ENCODE peak calls at places on chromosomes 3 and 15, in four cellular contexts. One of them, this sample, is unnamed.

GRCh38 chr3:47542614-47543173 is 29.2 kb upstream of the ELP6 start:
- DNase-seq in GM12878: no peak
- DNase-seq in HepG2: no peak
- DNase-seq in H1: no peak
- DNase-seq in this sample: no peak

GRCh38 chr15:29917600-29918597 is 95.6 kb upstream of the TJP1 start:
- DNase-seq in HepG2: no peak
- DNase-seq in GM12878: no peak
- DNase-seq in H1: no peak
- DNase-seq in this sample: no peak

GRCh38 chr3:100525753-100526612 is 33.6 kb downstream of the TMEM45A start:
- DNase-seq in HepG2: no peak
- DNase-seq in GM12878: no peak
- DNase-seq in H1: no peak
- DNase-seq in this sample: no peak

GRCh38 chr15:25852696-25853524 is 10.2 kb downstream of the ATP10A start:
- DNase-seq in HepG2: no peak
- DNase-seq in GM12878: no peak
- DNase-seq in H1: no peak
- DNase-seq in this sample: no peak

GRCh38 chr15:60933914-60934885 is 294.9 kb downstream of the RORA start:
- DNase-seq in HepG2: no peak
- DNase-seq in GM12878: no peak
- DNase-seq in H1: no peak
- DNase-seq in this sample: no peak

GRCh38 chr3:190533511-190534282 is 19.8 kb downstream of the IL1RAP start:
- DNase-seq in GM12878: no peak
- DNase-seq in HepG2: no peak
- DNase-seq in H1: no peak
- DNase-seq in this sample: no peak

GRCh38 chr3:53254810-53255359 is 937 bp downstream of the TKT start:
- DNase-seq in HepG2: no peak
- DNase-seq in GM12878: peak
- DNase-seq in H1: no peak
- DNase-seq in this sample: peak

GRCh38 chr15:73335026-73335425 is 33.7 kb downstream of the HCN4 start:
- DNase-seq in GM12878: no peak
- DNase-seq in HepG2: no peak
- DNase-seq in H1: no peak
- DNase-seq in this sample: no peak

GRCh38 chr3:170421758-170422157 is 3.1 kb downstream of the CLDN11 start:
- DNase-seq in H1: no peak
- DNase-seq in GM12878: no peak
- DNase-seq in HepG2: no peak
- DNase-seq in this sample: no peak

GRCh38 chr15:27973886-27974285 is 125.2 kb downstream of the OCA2 start:
- DNase-seq in H1: no peak
- DNase-seq in GM12878: no peak
- DNase-seq in HepG2: no peak
- DNase-seq in this sample: no peak

GRCh38 chr15:28114721-28115622 is 15.9 kb upstream of the OCA2 start:
- DNase-seq in GM12878: no peak
- DNase-seq in HepG2: no peak
- DNase-seq in H1: no peak
- DNase-seq in this sample: no peak

GRCh38 chr15:38516636-38517035 is 48.0 kb downstream of the RASGRP1 start:
- DNase-seq in H1: no peak
- DNase-seq in HepG2: no peak
- DNase-seq in GM12878: no peak
- DNase-seq in this sample: no peak

GRCh38 chr3:103380391-103380790 is 945.6 kb downstream of the ZPLD1 start:
- DNase-seq in HepG2: no peak
- DNase-seq in GM12878: no peak
- DNase-seq in H1: no peak
- DNase-seq in this sample: no peak

GRCh38 chr15:82646250-82647044 is 716 bp downstream of the CPEB1 start:
- DNase-seq in GM12878: no peak
- DNase-seq in HepG2: no peak
- DNase-seq in H1: no peak
- DNase-seq in this sample: peak

GRCh38 chr3:150680562-150680961 is 23.2 kb downstream of the ERICH6 start:
- DNase-seq in GM12878: no peak
- DNase-seq in H1: no peak
- DNase-seq in HepG2: no peak
- DNase-seq in this sample: no peak

GRCh38 chr15:69664572-69665326 is 212.1 kb downstream of the RPLP1 start:
- DNase-seq in GM12878: no peak
- DNase-seq in H1: no peak
- DNase-seq in HepG2: no peak
- DNase-seq in this sample: no peak

GRCh38 chr15:60835974-60836373 is 357.0 kb upstream of the ICE2 start:
- DNase-seq in HepG2: no peak
- DNase-seq in GM12878: no peak
- DNase-seq in H1: no peak
- DNase-seq in this sample: no peak

GRCh38 chr3:170355738-170356595 is 1.5 kb upstream of the SKIL start:
- DNase-seq in GM12878: peak
- DNase-seq in HepG2: no peak
- DNase-seq in H1: no peak
- DNase-seq in this sample: peak

GRCh38 chr3:190840146-190840545 is 22.3 kb downstream of the GMNC start:
- DNase-seq in HepG2: no peak
- DNase-seq in GM12878: no peak
- DNase-seq in H1: no peak
- DNase-seq in this sample: no peak

GRCh38 chr15:70217246-70218160 is 119.8 kb upstream of the TLE3 start:
- DNase-seq in HepG2: no peak
- DNase-seq in GM12878: no peak
- DNase-seq in H1: no peak
- DNase-seq in this sample: no peak

GRCh38 chr15:38589502-38589901 is 24.9 kb upstream of the RASGRP1 start:
- DNase-seq in HepG2: no peak
- DNase-seq in H1: no peak
- DNase-seq in GM12878: no peak
- DNase-seq in this sample: no peak

GRCh38 chr3:127749787-127750225 is 72.5 kb downstream of the MGLL start:
- DNase-seq in GM12878: no peak
- DNase-seq in H1: no peak
- DNase-seq in HepG2: no peak
- DNase-seq in this sample: no peak

GRCh38 chr3:122356402-122356801 is 26.6 kb downstream of the MIX23 start:
- DNase-seq in HepG2: peak
- DNase-seq in H1: peak
- DNase-seq in GM12878: no peak
- DNase-seq in this sample: peak

GRCh38 chr15:100994597-100995446 is 75.7 kb downstream of the LRRK1 start:
- DNase-seq in HepG2: no peak
- DNase-seq in GM12878: no peak
- DNase-seq in H1: no peak
- DNase-seq in this sample: no peak

GRCh38 chr3:100463646-100464155 is 28.7 kb upstream of the TMEM45A start:
- DNase-seq in GM12878: no peak
- DNase-seq in HepG2: no peak
- DNase-seq in H1: no peak
- DNase-seq in this sample: no peak

GRCh38 chr3:123448503-123449091 is at the start of gene ADCY5:
- DNase-seq in H1: no peak
- DNase-seq in HepG2: no peak
- DNase-seq in GM12878: no peak
- DNase-seq in this sample: peak

GRCh38 chr3:155946178-155946577 is 75.7 kb downstream of the GMPS start:
- DNase-seq in HepG2: peak
- DNase-seq in GM12878: no peak
- DNase-seq in H1: no peak
- DNase-seq in this sample: no peak

GRCh38 chr15:41465822-41466421 is 27.8 kb upstream of the ITPKA start:
- DNase-seq in H1: no peak
- DNase-seq in HepG2: peak
- DNase-seq in GM12878: no peak
- DNase-seq in this sample: no peak

GRCh38 chr15:31352911-31353811 is 26.5 kb downstream of the KLF13 start:
- DNase-seq in H1: no peak
- DNase-seq in HepG2: no peak
- DNase-seq in GM12878: peak
- DNase-seq in this sample: no peak
- TF ChIP-seq ATF2 in H1: no peak
- TF ChIP-seq ATF2 in HepG2: no peak
- TF ChIP-seq ATF2 in GM12878: peak
- TF ChIP-seq ATF2 in this sample: no peak

DNA sequence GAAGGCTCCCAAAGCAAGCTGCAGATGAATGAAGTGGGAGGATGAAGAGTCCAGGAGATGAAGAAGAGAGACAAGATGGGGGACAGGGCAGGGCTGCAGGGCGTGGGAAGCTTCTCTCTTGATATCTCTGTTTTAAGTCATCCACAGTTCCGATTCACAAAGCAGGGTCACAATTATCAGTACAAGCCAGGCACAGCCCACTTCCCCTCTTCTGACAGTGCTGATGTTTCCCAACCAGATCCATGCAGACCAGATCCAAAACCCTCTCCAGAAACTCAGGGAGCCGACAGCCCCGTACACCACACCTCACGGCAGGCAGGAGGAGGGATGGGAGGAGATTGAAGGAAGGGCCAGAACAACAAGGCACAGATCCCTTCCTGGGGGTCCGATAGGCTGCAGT is 31.1 kb downstream of the NTRK3 start:
- DNase-seq in HepG2: no peak
- DNase-seq in H1: no peak
- DNase-seq in GM12878: no peak
- DNase-seq in this sample: no peak
- TF ChIP-seq ATF2 in HepG2: no peak
- TF ChIP-seq ATF2 in H1: no peak
- TF ChIP-seq ATF2 in GM12878: no peak
- TF ChIP-seq ATF2 in this sample: no peak

GRCh38 chr15:85748729-85749128 is 46.0 kb downstream of the KLHL25 start:
- DNase-seq in H1: no peak
- DNase-seq in GM12878: no peak
- DNase-seq in HepG2: no peak
- DNase-seq in this sample: peak
- TF ChIP-seq ATF2 in H1: no peak
- TF ChIP-seq ATF2 in GM12878: no peak
- TF ChIP-seq ATF2 in HepG2: no peak
- TF ChIP-seq ATF2 in this sample: no peak

GRCh38 chr3:115321396-115321795 is 174.3 kb upstream of the ZBTB20 start:
- DNase-seq in H1: no peak
- DNase-seq in HepG2: no peak
- DNase-seq in GM12878: no peak
- DNase-seq in this sample: no peak
- TF ChIP-seq ATF2 in H1: no peak
- TF ChIP-seq ATF2 in HepG2: no peak
- TF ChIP-seq ATF2 in GM12878: no peak
- TF ChIP-seq ATF2 in this sample: no peak

GRCh38 chr3:171615742-171616141 is 155.5 kb upstream of the TNIK start:
- DNase-seq in GM12878: no peak
- DNase-seq in HepG2: no peak
- DNase-seq in H1: no peak
- DNase-seq in this sample: no peak
- TF ChIP-seq ATF2 in GM12878: no peak
- TF ChIP-seq ATF2 in HepG2: no peak
- TF ChIP-seq ATF2 in H1: no peak
- TF ChIP-seq ATF2 in this sample: no peak

GRCh38 chr3:135271562-135272290 is 476.7 kb downstream of the EPHB1 start:
- DNase-seq in GM12878: no peak
- DNase-seq in H1: no peak
- DNase-seq in HepG2: no peak
- DNase-seq in this sample: no peak
- TF ChIP-seq ATF2 in GM12878: no peak
- TF ChIP-seq ATF2 in H1: no peak
- TF ChIP-seq ATF2 in HepG2: no peak
- TF ChIP-seq ATF2 in this sample: no peak

DNA sequence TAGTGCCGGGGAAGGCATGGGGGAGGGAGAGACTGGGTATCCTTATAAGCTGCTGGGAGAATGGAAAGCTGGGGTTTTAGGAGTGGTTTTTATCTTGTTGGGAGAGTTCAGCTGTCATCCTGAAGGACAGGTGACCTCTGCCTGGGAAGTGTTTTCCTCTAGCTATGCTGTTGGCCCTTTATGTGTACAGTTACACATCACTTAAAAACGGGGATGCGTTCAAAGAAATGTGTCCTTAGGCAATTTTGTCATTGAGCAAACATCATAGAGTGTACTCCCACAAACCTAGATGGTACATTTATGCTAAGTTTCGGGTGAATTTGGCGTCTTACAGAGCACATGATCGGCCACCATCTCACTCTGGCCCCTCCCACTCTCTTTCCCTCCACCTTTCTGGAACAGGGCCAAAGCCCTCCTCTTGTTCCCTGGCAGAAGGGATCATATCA is 164.3 kb upstream of the NUDT16 start:
- DNase-seq in GM12878: no peak
- DNase-seq in H1: no peak
- DNase-seq in HepG2: no peak
- DNase-seq in this sample: no peak
- TF ChIP-seq ATF2 in GM12878: no peak
- TF ChIP-seq ATF2 in H1: no peak
- TF ChIP-seq ATF2 in HepG2: no peak
- TF ChIP-seq ATF2 in this sample: no peak

GRCh38 chr15:90933310-90933709 is 961 bp upstream of the HDDC3 start:
- DNase-seq in GM12878: no peak
- DNase-seq in H1: no peak
- DNase-seq in HepG2: no peak
- DNase-seq in this sample: no peak

GRCh38 chr15:90932660-90932991 is 277 bp upstream of the HDDC3 start:
- DNase-seq in HepG2: no peak
- DNase-seq in GM12878: no peak
- DNase-seq in H1: no peak
- DNase-seq in this sample: no peak

GRCh38 chr15:90931737-90932659 is at the start of gene HDDC3:
- DNase-seq in HepG2: peak
- DNase-seq in GM12878: peak
- DNase-seq in H1: no peak
- DNase-seq in this sample: peak

GRCh38 chr15:90929709-90930019 is 2.7 kb downstream of the HDDC3 start:
- DNase-seq in GM12878: no peak
- DNase-seq in H1: no peak
- DNase-seq in HepG2: no peak
- DNase-seq in this sample: no peak

DNA sequence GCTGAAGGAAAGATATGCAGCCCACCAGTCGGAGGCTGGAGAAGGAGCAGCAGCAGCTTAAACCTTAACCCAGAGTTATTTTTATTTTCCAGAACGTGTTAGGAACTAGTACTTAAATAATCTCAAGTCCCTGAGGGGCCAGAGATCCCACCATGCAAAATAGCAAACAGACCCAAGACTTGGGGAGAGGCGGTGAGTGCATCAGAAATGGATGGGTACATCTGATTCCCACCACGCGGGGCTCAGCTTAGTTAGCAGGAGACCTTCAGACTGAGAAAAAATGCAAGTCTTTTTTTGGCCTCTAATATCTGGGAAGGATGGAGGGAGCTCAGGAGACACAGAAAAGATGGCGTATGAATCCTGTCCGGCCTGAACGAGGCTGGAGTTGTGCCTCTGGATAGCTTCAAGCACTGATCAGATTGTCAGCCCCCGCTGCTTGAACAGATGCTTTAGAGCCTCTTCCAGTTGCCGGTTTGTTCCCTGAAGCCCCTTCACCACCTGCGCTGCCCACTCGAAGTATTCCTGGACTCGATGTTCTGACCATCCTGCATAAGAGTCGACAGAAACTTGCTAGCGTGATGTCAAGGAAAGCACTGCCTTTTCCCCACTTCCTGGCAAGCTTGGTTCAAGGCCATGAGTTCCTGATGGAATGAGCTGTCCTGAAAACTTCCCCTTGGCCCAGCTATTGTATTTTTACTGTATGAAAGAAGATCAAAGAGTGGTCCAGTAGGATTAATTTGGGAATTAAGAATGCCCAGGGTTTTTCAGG is 1.3 kb downstream of the HDDC3 start:
- DNase-seq in HepG2: no peak
- DNase-seq in GM12878: no peak
- DNase-seq in H1: no peak
- DNase-seq in this sample: no peak
- TF ChIP-seq ATF2 in HepG2: no peak
- TF ChIP-seq ATF2 in GM12878: no peak
- TF ChIP-seq ATF2 in H1: no peak
- TF ChIP-seq ATF2 in this sample: no peak

This sample was measured in WTC11.